ENCODE peak calls at places on chromosomes 4 and X, in four cellular contexts. One of them, this sample, is unnamed.
A peak's percentile ranks its signal among the peaks of the same experiment; 100 is the strongest.

GRCh38 chrX:12329476-12329875 is 191.2 kb downstream of the FRMPD4 start:
- DNase-seq in endothelial cell: no peak
- DNase-seq in HFFc6: peak; percentile 10
- DNase-seq in left lung: no peak
- DNase-seq in this sample: no peak

GRCh38 chr4:57154191-57154590 is 44.0 kb upstream of the IGFBP7 start:
- DNase-seq in endothelial cell: no peak
- DNase-seq in HFFc6: peak; percentile 55
- DNase-seq in left lung: no peak
- DNase-seq in this sample: no peak

GRCh38 chrX:3504916-3505315 is 158.5 kb upstream of the MXRA5 start:
- DNase-seq in endothelial cell: no peak
- DNase-seq in HFFc6: no peak
- DNase-seq in left lung: no peak
- DNase-seq in this sample: no peak

GRCh38 chr4:140688711-140689598 is 67.2 kb downstream of the TBC1D9 start:
- DNase-seq in endothelial cell: no peak
- DNase-seq in HFFc6: no peak
- DNase-seq in left lung: no peak
- DNase-seq in this sample: no peak

GRCh38 chr4:41753942-41754341 is 5.4 kb upstream of the PHOX2B start:
- DNase-seq in endothelial cell: no peak
- DNase-seq in HFFc6: no peak
- DNase-seq in left lung: no peak
- DNase-seq in this sample: no peak

GRCh38 chr4:121139533-121140222 is 24.4 kb downstream of the TNIP3 start:
- DNase-seq in endothelial cell: no peak
- DNase-seq in HFFc6: peak; percentile 52
- DNase-seq in left lung: no peak
- DNase-seq in this sample: no peak

GRCh38 chr4:144360394-144360793 is 219.9 kb upstream of the GYPA start:
- DNase-seq in endothelial cell: no peak
- DNase-seq in HFFc6: no peak
- DNase-seq in left lung: no peak
- DNase-seq in this sample: no peak

GRCh38 chr4:70712604-70713452 is 8.9 kb upstream of the RUFY3 start:
- DNase-seq in endothelial cell: no peak
- DNase-seq in HFFc6: no peak
- DNase-seq in left lung: no peak
- DNase-seq in this sample: no peak

GRCh38 chrX:57771689-57772088 is 91.6 kb upstream of the NLRP2B start:
- DNase-seq in endothelial cell: no peak
- DNase-seq in HFFc6: no peak
- DNase-seq in left lung: no peak
- DNase-seq in this sample: no peak

GRCh38 chr4:151276787-151277557 is at the start of gene PRSS48:
- DNase-seq in endothelial cell: peak; percentile 88
- DNase-seq in HFFc6: peak; percentile 42
- DNase-seq in left lung: peak; percentile 40
- DNase-seq in this sample: no peak

GRCh38 chr4:151566053-151566452 is 157.1 kb downstream of the FHIP1A start:
- DNase-seq in endothelial cell: no peak
- DNase-seq in HFFc6: no peak
- DNase-seq in left lung: no peak
- DNase-seq in this sample: no peak

GRCh38 chr4:183250831-183251230 is 69.2 kb downstream of the CLDN22 start:
- DNase-seq in endothelial cell: no peak
- DNase-seq in HFFc6: no peak
- DNase-seq in left lung: no peak
- DNase-seq in this sample: no peak

GRCh38 chrX:40700640-40701342 is 34.6 kb downstream of the MED14 start:
- DNase-seq in endothelial cell: no peak
- DNase-seq in HFFc6: no peak
- DNase-seq in left lung: no peak
- DNase-seq in this sample: no peak

GRCh38 chr4:30667919-30668318 is 52.2 kb upstream of the PCDH7 start:
- DNase-seq in endothelial cell: no peak
- DNase-seq in HFFc6: no peak
- DNase-seq in left lung: no peak
- DNase-seq in this sample: no peak

GRCh38 chrX:54509401-54509800 is 13.4 kb upstream of the FGD1 start:
- DNase-seq in endothelial cell: no peak
- DNase-seq in HFFc6: no peak
- DNase-seq in left lung: no peak
- DNase-seq in this sample: no peak

GRCh38 chr4:77921701-77922100 is 59.1 kb downstream of the MRPL1 start:
- DNase-seq in endothelial cell: no peak
- DNase-seq in HFFc6: peak; percentile 92
- DNase-seq in left lung: no peak
- DNase-seq in this sample: no peak

GRCh38 chr4:140668111-140668510 is 88.1 kb downstream of the TBC1D9 start:
- DNase-seq in endothelial cell: no peak
- DNase-seq in HFFc6: no peak
- DNase-seq in left lung: no peak
- DNase-seq in this sample: no peak

GRCh38 chr4:173486714-173487392 is 43.2 kb downstream of the HAND2 start:
- DNase-seq in endothelial cell: no peak
- DNase-seq in HFFc6: no peak
- DNase-seq in left lung: no peak
- DNase-seq in this sample: no peak

GRCh38 chrX:102840871-102841705 is 96.0 kb upstream of the RAB40AL start:
- DNase-seq in endothelial cell: no peak
- DNase-seq in HFFc6: no peak
- DNase-seq in left lung: no peak
- DNase-seq in this sample: no peak
- TF ChIP-seq CTCF in endothelial cell: peak; percentile 33
- TF ChIP-seq CTCF in HFFc6: peak; percentile 65
- TF ChIP-seq CTCF in left lung: no peak
- TF ChIP-seq CTCF in this sample: no peak

GRCh38 chrX:145410622-145411021 is 163.3 kb downstream of the SPANXN1 start:
- DNase-seq in endothelial cell: no peak
- DNase-seq in HFFc6: no peak
- DNase-seq in left lung: no peak
- DNase-seq in this sample: no peak

GRCh38 chrX:145405012-145405411 is 157.7 kb downstream of the SPANXN1 start:
- DNase-seq in endothelial cell: peak; percentile 19
- DNase-seq in HFFc6: no peak
- DNase-seq in left lung: no peak
- DNase-seq in this sample: no peak
- TF ChIP-seq CTCF in endothelial cell: peak; percentile 57
- TF ChIP-seq CTCF in HFFc6: peak; percentile 73
- TF ChIP-seq CTCF in left lung: peak; percentile 73
- TF ChIP-seq CTCF in this sample: no peak

DNA sequence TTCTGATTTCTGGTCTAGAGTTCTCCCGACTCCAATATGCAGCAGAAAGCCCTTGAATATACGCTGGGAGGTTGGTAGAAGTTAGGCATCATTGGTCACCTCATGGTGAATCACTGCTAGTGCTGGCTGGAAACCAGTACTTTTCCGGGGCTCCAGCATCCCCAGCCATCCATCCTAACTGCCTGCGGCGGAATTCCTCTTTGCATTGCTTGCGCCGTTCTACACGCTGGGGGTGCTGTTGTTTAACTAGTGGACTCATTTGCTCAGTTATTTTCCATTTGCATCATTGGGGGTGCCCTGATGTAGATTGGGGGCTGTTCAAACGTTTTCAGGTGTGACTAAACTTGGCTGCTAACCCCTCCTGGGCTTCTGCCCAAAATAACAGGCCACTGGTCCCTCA is 23.3 kb upstream of the GPR50 start:
- DNase-seq in endothelial cell: peak; percentile 5
- DNase-seq in HFFc6: peak; percentile 78
- DNase-seq in left lung: no peak
- DNase-seq in this sample: no peak
- TF ChIP-seq CTCF in endothelial cell: no peak
- TF ChIP-seq CTCF in HFFc6: peak; percentile 63
- TF ChIP-seq CTCF in left lung: no peak
- TF ChIP-seq CTCF in this sample: no peak

GRCh38 chr4:116702949-116703348 is 382.4 kb downstream of the TRAM1L1 start:
- DNase-seq in endothelial cell: no peak
- DNase-seq in HFFc6: no peak
- DNase-seq in left lung: no peak
- DNase-seq in this sample: no peak
- TF ChIP-seq CTCF in endothelial cell: no peak
- TF ChIP-seq CTCF in HFFc6: peak; percentile 18
- TF ChIP-seq CTCF in left lung: no peak
- TF ChIP-seq CTCF in this sample: no peak

GRCh38 chr4:153156263-153156662 is 48.0 kb upstream of the TRIM2 start:
- DNase-seq in endothelial cell: no peak
- DNase-seq in HFFc6: no peak
- DNase-seq in left lung: no peak
- DNase-seq in this sample: no peak
- TF ChIP-seq CTCF in endothelial cell: no peak
- TF ChIP-seq CTCF in HFFc6: peak; percentile 23
- TF ChIP-seq CTCF in left lung: no peak
- TF ChIP-seq CTCF in this sample: no peak

This sample was measured in activated B cell treated with CpG ODN at 0.5 μM for 24 hours.